ENCODE peak calls at places on chromosomes 2 and 18, in eight cellular contexts. U is lower lobe of right lung, Y is heart right ventricle, F is Karpas-422, D is psoas muscle, S is heart left ventricle, Q is MM.1S, N is colonic mucosa. J is an unnamed sample.

GRCh38 chr18:48732767-48733424 is 194.1 kb downstream of the CTIF start:
- DNase-seq in U (no peak), Y (no peak), F (no peak), D (no peak), S (no peak), Q (no peak), N (no peak), J (no peak)

GRCh38 chr2:173288561-173288960 is 66.1 kb upstream of the CDCA7 start:
- DNase-seq in U (no peak), Y (no peak), F (no peak), D (no peak), S (no peak), Q (no peak), N (no peak), J (no peak)

GRCh38 chr2:219523031-219523671 is 8.9 kb downstream of the ASIC4 start:
- DNase-seq in U (no peak), Y (no peak), F (peak; percentile 53), D (no peak), S (no peak), Q (no peak), N (no peak), J (peak; percentile 48)

GRCh38 chr2:43082111-43082877 is 144.1 kb downstream of the ZFP36L2 start:
- DNase-seq in U (no peak), Y (peak; percentile 70), F (no peak), D (peak; percentile 73), S (peak; percentile 82), Q (no peak), N (no peak), J (peak; percentile 70)

GRCh38 chr2:73156539-73157124 is 43.9 kb upstream of the RAB11FIP5 start:
- DNase-seq in U (peak; percentile 60), Y (peak; percentile 66), F (no peak), D (peak; percentile 67), S (peak; percentile 77), Q (peak; percentile 31), N (peak; percentile 45), J (peak; percentile 85)

GRCh38 chr18:2096581-2096980 is 474.7 kb downstream of the METTL4 start:
- DNase-seq in U (no peak), Y (no peak), F (no peak), D (no peak), S (no peak), Q (no peak), N (no peak), J (no peak)

GRCh38 chr18:34159691-34160185 is 65.0 kb downstream of the NOL4 start:
- DNase-seq in U (no peak), Y (no peak), F (no peak), D (peak; percentile 3), S (no peak), Q (no peak), N (no peak), J (no peak)

GRCh38 chr2:70403267-70404053 is 101.6 kb upstream of the FAM136A start:
- DNase-seq in U (no peak), Y (no peak), F (no peak), D (no peak), S (no peak), Q (no peak), N (peak; percentile 72), J (no peak)

GRCh38 chr18:34122724-34123334 is 101.9 kb downstream of the NOL4 start:
- DNase-seq in U (no peak), Y (no peak), F (peak; percentile 89), D (no peak), S (no peak), Q (peak; percentile 63), N (peak; percentile 32), J (no peak)

GRCh38 chr2:28545590-28546195 is 49.8 kb downstream of the PLB1 start:
- DNase-seq in U (no peak), Y (no peak), F (no peak), D (no peak), S (no peak), Q (peak; percentile 79), N (no peak), J (no peak)

GRCh38 chr18:75106746-75107145 is 102.2 kb downstream of the PTGR3 start:
- DNase-seq in U (no peak), Y (no peak), F (no peak), D (no peak), S (no peak), Q (no peak), N (no peak), J (no peak)

GRCh38 chr2:168466190-168466737 is 10.2 kb downstream of the CERS6 start:
- DNase-seq in U (no peak), Y (no peak), F (no peak), D (no peak), S (no peak), Q (no peak), N (no peak), J (no peak)

GRCh38 chr2:215904101-215904500 is 109.2 kb downstream of the MREG start:
- DNase-seq in U (no peak), Y (no peak), F (no peak), D (no peak), S (no peak), Q (no peak), N (no peak), J (no peak)

GRCh38 chr2:86056935-86057334 is 48.8 kb downstream of the POLR1A start:
- DNase-seq in U (no peak), Y (no peak), F (no peak), D (no peak), S (no peak), Q (no peak), N (no peak), J (no peak)

GRCh38 chr2:123380536-123380935 is 644.6 kb upstream of the CNTNAP5 start:
- DNase-seq in U (no peak), Y (no peak), F (no peak), D (no peak), S (no peak), Q (no peak), N (no peak), J (no peak)

GRCh38 chr2:127080226-127080940 is 26.6 kb downstream of the BIN1 start:
- DNase-seq in U (no peak), Y (no peak), F (no peak), D (no peak), S (no peak), Q (no peak), N (peak; percentile 75), J (no peak)

GRCh38 chr2:151171186-151171585 is 90.5 kb downstream of the RBM43 start:
- DNase-seq in U (no peak), Y (no peak), F (no peak), D (no peak), S (no peak), Q (no peak), N (no peak), J (no peak)

GRCh38 chr2:24117902-24118301 is 5.2 kb downstream of the PFN4 start:
- DNase-seq in U (no peak), Y (no peak), F (peak; percentile 42), D (no peak), S (no peak), Q (no peak), N (no peak), J (no peak)

GRCh38 chr2:240589381-240589780 is 2.8 kb downstream of the CAPN10 start:
- DNase-seq in U (peak; percentile 24), Y (peak; percentile 6), F (no peak), D (peak; percentile 4), S (no peak), Q (no peak), N (no peak), J (peak; percentile 45)

DNA sequence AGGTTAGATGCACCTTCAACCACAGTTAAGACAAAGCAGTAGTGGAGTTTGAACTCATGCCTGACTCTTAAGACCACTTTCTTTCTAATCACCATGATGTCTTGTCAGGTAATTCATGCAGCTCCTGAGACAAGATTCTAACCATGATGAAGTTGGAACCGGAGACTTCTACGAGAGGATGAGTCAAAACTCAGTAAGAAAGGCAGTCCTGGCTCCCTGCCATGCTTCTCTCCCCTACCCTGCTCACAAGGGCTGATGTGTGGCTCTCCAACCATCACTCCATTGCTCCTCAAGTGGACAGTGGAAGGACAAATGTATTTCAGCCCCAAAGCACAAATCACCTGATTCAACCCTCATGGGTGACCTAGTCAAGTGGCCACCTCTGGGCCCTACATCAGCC is 3.2 kb downstream of the CYRIA start:
- DNase-seq in U (no peak), Y (no peak), F (no peak), D (peak; percentile 62), S (no peak), Q (no peak), N (peak; percentile 35), J (no peak)
- H3K4me1 ChIP-seq in U (peaks cover 88% of the 10 kb centered on the region), Y (peaks cover 27% of the 10 kb centered on the region), F (peaks cover 36% of the 10 kb centered on the region), D (peaks cover 62% of the 10 kb centered on the region), S (peaks cover 36% of the 10 kb centered on the region), Q (peaks cover 8% of the 10 kb centered on the region), N (no peaks in the 10 kb centered on the region), J (peaks cover 84% of the 10 kb centered on the region)

DNA sequence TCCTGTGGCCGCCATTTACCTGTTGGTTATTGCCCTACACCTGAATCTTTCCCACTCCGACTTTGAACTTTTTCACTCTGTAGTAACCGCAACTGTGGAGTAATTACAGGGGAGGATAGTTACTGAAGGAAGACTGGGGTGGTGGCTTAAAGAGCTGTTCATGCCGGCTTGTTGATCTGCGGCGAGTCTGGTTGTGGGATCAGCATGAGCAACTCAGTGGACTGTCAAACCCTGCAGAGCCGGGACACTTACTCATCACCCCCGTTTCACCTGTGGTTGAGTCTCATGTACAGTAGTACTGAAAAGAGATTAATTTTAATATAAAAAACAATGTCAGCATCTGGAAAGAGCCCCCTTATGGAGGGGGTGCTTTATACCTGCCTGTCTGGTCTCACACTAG is 2.1 kb downstream of the ASB1 start:
- DNase-seq in U (no peak), Y (no peak), F (no peak), D (no peak), S (no peak), Q (no peak), N (no peak), J (no peak)
- H3K4me1 ChIP-seq in U (peaks cover 27% of the 10 kb centered on the region), Y (peaks cover 20% of the 10 kb centered on the region), F (peaks cover 21% of the 10 kb centered on the region), D (peaks cover 18% of the 10 kb centered on the region), S (peaks cover 15% of the 10 kb centered on the region), Q (peaks cover 4% of the 10 kb centered on the region), N (no peaks in the 10 kb centered on the region), J (peaks cover 10% of the 10 kb centered on the region)

GRCh38 chr2:39479696-39480095 is 42.6 kb upstream of the MAP4K3 start:
- DNase-seq in U (no peak), Y (no peak), F (no peak), D (no peak), S (no peak), Q (no peak), N (no peak), J (no peak)
- H3K4me1 ChIP-seq in U (peaks cover 12% of the 10 kb centered on the region), Y (no peaks in the 10 kb centered on the region), F (peaks cover 31% of the 10 kb centered on the region), D (peaks cover 4% of the 10 kb centered on the region), S (peaks cover 12% of the 10 kb centered on the region), Q (peaks cover 6% of the 10 kb centered on the region), N (no peaks in the 10 kb centered on the region), J (peaks cover 4% of the 10 kb centered on the region)

GRCh38 chr2:242012956-242013764 is 143.6 kb downstream of the RTP5 start:
- DNase-seq in U (no peak), Y (no peak), F (no peak), D (no peak), S (no peak), Q (no peak), N (no peak), J (peak; percentile 28)

GRCh38 chr2:242017086-242017485 is 147.6 kb downstream of the RTP5 start:
- DNase-seq in U (no peak), Y (no peak), F (no peak), D (no peak), S (no peak), Q (no peak), N (no peak), J (peak; percentile 25)

GRCh38 chr2:242013771-242014170 is 144.2 kb downstream of the RTP5 start:
- DNase-seq in U (no peak), Y (no peak), F (no peak), D (no peak), S (no peak), Q (no peak), N (no peak), J (no peak)

GRCh38 chr2:242011991-242012764 is 142.6 kb downstream of the RTP5 start:
- DNase-seq in U (no peak), Y (no peak), F (no peak), D (no peak), S (no peak), Q (no peak), N (no peak), J (no peak)

GRCh38 chr2:242015366-242016065 is 146.0 kb downstream of the RTP5 start:
- DNase-seq in U (no peak), Y (no peak), F (no peak), D (no peak), S (no peak), Q (peak; percentile 71), N (no peak), J (peak; percentile 64)
- H3K4me1 ChIP-seq in U (no peaks in the 10 kb centered on the region), Y (no peaks in the 10 kb centered on the region), F (peaks cover 5% of the 10 kb centered on the region), D (no peaks in the 10 kb centered on the region), S (no peaks in the 10 kb centered on the region), Q (peaks cover 25% of the 10 kb centered on the region), N (no peaks in the 10 kb centered on the region), J (no peaks in the 10 kb centered on the region)

J was measured in left lung.